ENCODE peak calls at places on chromosomes 13 and 19, in six cellular contexts. Q is amniotic stem cell; N is effector CD8-positive, alpha-beta T cell; R is KBM-7; D is endothelial cell; P is central memory CD4-positive, alpha-beta T cell. G is an unnamed sample.

GRCh38 chr19:58275564-58275963 is 3.2 kb upstream of the ZNF8 start:
- DNase-seq in Q (no peak), R (no peak), P (no peak), N (no peak), D (no peak), G (no peak)

GRCh38 chr19:18469245-18470107 is 31.5 kb upstream of the ISYNA1 start:
- DNase-seq in R (peak), N (peak), P (peak), Q (no peak), D (peak), G (no peak)

GRCh38 chr19:8631425-8631819 is 989 bp downstream of the NFILZ start:
- DNase-seq in Q (no peak), N (no peak), R (no peak), D (no peak), P (no peak), G (no peak)

GRCh38 chr13:50942630-50943311 is 33.2 kb downstream of the RNASEH2B start:
- DNase-seq in Q (no peak), N (no peak), D (no peak), R (no peak), P (no peak), G (no peak)

GRCh38 chr13:29946093-29946492 is 95.7 kb upstream of the UBL3 start:
- DNase-seq in N (no peak), Q (no peak), P (no peak), D (no peak), R (no peak), G (no peak)

GRCh38 chr19:48635263-48635965 is 1.8 kb downstream of the DBP start:
- DNase-seq in D (peak), P (peak), R (peak), Q (no peak), N (peak), G (peak)

GRCh38 chr13:100941377-100941776 is 266.8 kb upstream of the TMTC4 start:
- DNase-seq in D (no peak), R (no peak), N (no peak), P (no peak), Q (no peak), G (no peak)

GRCh38 chr13:69935043-69935442 is 172.6 kb upstream of the ATXN8OS start:
- DNase-seq in D (no peak), Q (no peak), P (no peak), N (no peak), R (peak), G (no peak)

GRCh38 chr19:46213156-46213555 is 16.4 kb upstream of the IGFL1 start:
- DNase-seq in N (no peak), D (no peak), Q (no peak), R (no peak), P (no peak), G (no peak)

GRCh38 chr19:43950834-43951626 is at the start of gene ZNF221:
- DNase-seq in N (peak), P (peak), Q (peak), D (peak), R (peak), G (peak)

GRCh38 chr13:97266328-97266727 is 44.2 kb downstream of the MBNL2 start:
- DNase-seq in P (no peak), D (no peak), N (no peak), R (no peak), Q (no peak), G (no peak)

GRCh38 chr19:49417090-49417489 is 6.2 kb downstream of the PTH2 start:
- DNase-seq in R (no peak), P (no peak), D (no peak), Q (no peak), N (no peak), G (no peak)

GRCh38 chr13:95181586-95181985 is 119.7 kb downstream of the ABCC4 start:
- DNase-seq in R (no peak), N (no peak), D (no peak), P (no peak), Q (no peak), G (no peak)

GRCh38 chr19:46368116-46368515 is 21.2 kb downstream of the PPP5C start:
- DNase-seq in D (no peak), Q (no peak), P (no peak), N (no peak), R (no peak), G (no peak)

GRCh38 chr19:42540071-42540553 is 11.8 kb upstream of the CEACAM1 start:
- DNase-seq in P (no peak), D (no peak), R (no peak), Q (no peak), N (no peak), G (no peak)

GRCh38 chr13:97435794-97436193 is 1.8 kb downstream of the RAP2A start:
- DNase-seq in P (no peak), D (no peak), N (no peak), R (peak), Q (no peak), G (no peak)

GRCh38 chr19:50415661-50416033 is 3.1 kb upstream of the SPIB start:
- DNase-seq in Q (no peak), P (no peak), N (no peak), D (no peak), R (peak), G (no peak)

GRCh38 chr19:1274081-1274851 is 1.1 kb upstream of the FAM174C start:
- DNase-seq in P (no peak), Q (no peak), D (no peak), N (no peak), R (no peak), G (no peak)

GRCh38 chr19:15584095-15584494 is 30.9 kb upstream of the CYP4F8 start:
- DNase-seq in Q (no peak), P (no peak), N (no peak), R (no peak), D (no peak), G (no peak)

GRCh38 chr13:31793246-31793645 is 53.9 kb downstream of the RXFP2 start:
- DNase-seq in D (no peak), N (no peak), R (no peak), Q (peak), P (no peak), G (peak)

GRCh38 chr13:73248711-73249580 is 190.1 kb downstream of the KLF5 start:
- DNase-seq in P (no peak), N (no peak), Q (no peak), R (no peak), D (no peak), G (no peak)

GRCh38 chr13:59722580-59722900 is 441.2 kb downstream of the DIAPH3 start:
- DNase-seq in N (no peak), R (peak), P (peak), D (no peak), Q (no peak), G (no peak)

GRCh38 chr13:84607614-84608013 is 725.3 kb upstream of the SLITRK1 start:
- DNase-seq in R (no peak), P (no peak), N (no peak), D (no peak), Q (peak), G (no peak)

GRCh38 chr19:55654323-55654832 is 457 bp upstream of the U2AF2 start:
- DNase-seq in N (peak), Q (peak), R (peak), P (peak), D (peak), G (peak)

GRCh38 chr13:38908574-38908973 is 82.1 kb downstream of the STOML3 start:
- DNase-seq in D (no peak), R (no peak), P (no peak), N (no peak), Q (no peak), G (no peak)

GRCh38 chr19:33039108-33039599 is 25.5 kb downstream of the RHPN2 start:
- DNase-seq in Q (no peak), D (no peak), P (no peak), R (no peak), N (no peak), G (no peak)

GRCh38 chr13:30730526-30730925 is 4.8 kb upstream of the ALOX5AP start:
- DNase-seq in P (no peak), N (no peak), R (no peak), Q (no peak), D (peak), G (no peak)

GRCh38 chr19:13018037-13018914 is 23.0 kb downstream of the NFIX start:
- DNase-seq in R (no peak), D (no peak), Q (no peak), N (no peak), P (no peak), G (no peak)

GRCh38 chr13:109985871-109986270 is 199.5 kb upstream of the IRS2 start:
- DNase-seq in N (no peak), P (no peak), R (no peak), D (no peak), Q (no peak), G (no peak)

GRCh38 chr19:3451451-3451866 is 28.9 kb downstream of the SMIM24 start:
- DNase-seq in D (no peak), R (no peak), N (no peak), P (no peak), Q (no peak), G (no peak)

GRCh38 chr13:111868716-111869115 is 198.2 kb upstream of the SOX1 start:
- DNase-seq in Q (no peak), R (no peak), P (no peak), D (no peak), N (no peak), G (no peak)

GRCh38 chr19:48645652-48646191 is at the start of gene CA11:
- DNase-seq in Q (no peak), D (peak), P (no peak), N (no peak), R (no peak), G (no peak)

GRCh38 chr19:53157601-53158000 is 1.3 kb downstream of the ZNF347 start:
- DNase-seq in R (no peak), D (peak), P (no peak), N (no peak), Q (no peak), G (no peak)

GRCh38 chr13:66981912-66982311 is 248.2 kb downstream of the PCDH9 start:
- DNase-seq in Q (no peak), D (no peak), P (no peak), R (no peak), N (no peak), G (no peak)

GRCh38 chr13:79637086-79637763 is 156.3 kb downstream of the NDFIP2 start:
- DNase-seq in R (no peak), P (no peak), D (no peak), N (no peak), Q (no peak), G (no peak)

GRCh38 chr13:28396053-28396452 is 98.9 kb downstream of the FLT1 start:
- DNase-seq in Q (no peak), D (no peak), P (no peak), N (no peak), R (no peak), G (no peak)

GRCh38 chr19:35109395-35110112 is 6.1 kb upstream of the FXYD3 start:
- DNase-seq in D (no peak), P (no peak), N (no peak), Q (no peak), R (no peak), G (no peak)

GRCh38 chr13:94548382-94549240 is 47.3 kb downstream of the TGDS start:
- DNase-seq in N (peak), P (no peak), Q (no peak), D (peak), R (no peak), G (peak)